ENCODE peak calls at places on chromosomes 4 and X, in four cellular contexts. E, A, J and W are unnamed samples.

GRCh38 chrX:32397562-32398216 is 813.7 kb downstream of the DMD start:
- DNase-seq in E (no peak), A (no peak), J (no peak), W (no peak)

GRCh38 chrX:69093960-69094935 is 71.0 kb downstream of the PJA1 start:
- DNase-seq in E (no peak), A (peak), J (peak), W (peak)

GRCh38 chrX:27890611-27891010 is 82.8 kb downstream of the MAGEB10 start:
- DNase-seq in E (no peak), A (peak), J (no peak), W (peak)

GRCh38 chrX:39755152-39756032 is 342.4 kb downstream of the BCOR start:
- DNase-seq in E (peak), A (peak), J (peak), W (peak)

GRCh38 chr4:55661398-55662056 is 25.4 kb upstream of the NMU start:
- DNase-seq in E (no peak), A (no peak), J (no peak), W (no peak)

GRCh38 chrX:153905481-153906095 is 1.1 kb downstream of the AVPR2 start:
- DNase-seq in E (no peak), A (no peak), J (no peak), W (no peak)

GRCh38 chr4:68724426-68724825 is 54.0 kb upstream of the UGT2B15 start:
- DNase-seq in E (peak), A (no peak), J (no peak), W (no peak)

GRCh38 chr4:3483471-3483921 is 20.4 kb downstream of the DOK7 start:
- DNase-seq in E (no peak), A (no peak), J (no peak), W (peak)

GRCh38 chr4:8322794-8323704 is 53.5 kb downstream of the HTRA3 start:
- DNase-seq in E (no peak), A (no peak), J (peak), W (no peak)

GRCh38 chr4:158930573-158930972 is 161.7 kb downstream of the FNIP2 start:
- DNase-seq in E (no peak), A (no peak), J (no peak), W (no peak)

GRCh38 chr4:137558951-137559350 is 26.7 kb upstream of the PCDH18 start:
- DNase-seq in E (no peak), A (peak), J (no peak), W (peak)

GRCh38 chr4:173486714-173487392 is 43.2 kb downstream of the HAND2 start:
- DNase-seq in E (no peak), A (peak), J (no peak), W (no peak)

GRCh38 chr4:106809083-106809482 is 227.0 kb downstream of the DKK2 start:
- DNase-seq in E (no peak), A (peak), J (no peak), W (peak)

GRCh38 chrX:151779258-151779657 is 44.7 kb downstream of the CNGA2 start:
- DNase-seq in E (no peak), A (no peak), J (no peak), W (no peak)

GRCh38 chr4:59971952-59972351 is 1228.2 kb upstream of the ADGRL3 start:
- DNase-seq in E (no peak), A (no peak), J (no peak), W (no peak)

GRCh38 chr4:7861440-7861881 is 78.2 kb downstream of the AFAP1 start:
- DNase-seq in E (no peak), A (peak), J (no peak), W (peak)

GRCh38 chr4:53706422-53707032 is 115.2 kb upstream of the LNX1 start:
- DNase-seq in E (no peak), A (peak), J (no peak), W (peak)

GRCh38 chr4:88809561-88810219 is 112.1 kb upstream of the NAP1L5 start:
- DNase-seq in E (no peak), A (no peak), J (no peak), W (peak)

GRCh38 chr4:1330761-1331590 is 16.0 kb upstream of the UVSSA start:
- DNase-seq in E (no peak), A (no peak), J (no peak), W (no peak)

GRCh38 chrX:19747672-19748610 is 139.5 kb downstream of the SH3KBP1 start:
- DNase-seq in E (no peak), A (no peak), J (no peak), W (no peak)

GRCh38 chr4:86346320-86346719 is 13.5 kb downstream of the MAPK10 start:
- DNase-seq in E (no peak), A (no peak), J (no peak), W (no peak)

GRCh38 chr4:46386570-46386969 is 3.4 kb downstream of the GABRA2 start:
- DNase-seq in E (no peak), A (peak), J (no peak), W (no peak)

GRCh38 chr4:60619531-60620305 is 580.4 kb upstream of the ADGRL3 start:
- DNase-seq in E (no peak), A (no peak), J (no peak), W (peak)

GRCh38 chr4:106816501-106816900 is 219.6 kb downstream of the DKK2 start:
- DNase-seq in E (no peak), A (peak), J (no peak), W (peak)

GRCh38 chrX:45803383-45803921 is 602.8 kb upstream of the DIPK2B start:
- DNase-seq in E (no peak), A (peak), J (no peak), W (peak)

GRCh38 chr4:3220586-3221494 is 28.1 kb upstream of the MSANTD1 start:
- DNase-seq in E (no peak), A (no peak), J (no peak), W (no peak)

GRCh38 chr4:118911162-118911791 is 22.6 kb downstream of the SYNPO2 start:
- DNase-seq in E (no peak), A (peak), J (no peak), W (peak)

GRCh38 chrX:17591741-17592110 is 145.6 kb upstream of the SCML1 start:
- DNase-seq in E (no peak), A (peak), J (no peak), W (peak)

GRCh38 chr4:144611850-144612249 is 34.1 kb upstream of the HHIP start:
- DNase-seq in E (no peak), A (peak), J (no peak), W (peak)

GRCh38 chr4:166875821-166876220 is 358.5 kb downstream of the SPOCK3 start:
- DNase-seq in E (no peak), A (no peak), J (no peak), W (no peak)

GRCh38 chrX:23292979-23293651 is 41.5 kb upstream of the PTCHD1 start:
- DNase-seq in E (no peak), A (no peak), J (no peak), W (no peak)
- H3K4me3 ChIP-seq in E (no peak), A (no peak), J (no peak), W (no peak)

GRCh38 chrX:37846141-37846540 is 1.2 kb downstream of the DYNLT3 start:
- DNase-seq in E (no peak), A (no peak), J (no peak), W (no peak)
- H3K4me3 ChIP-seq in E (no peak), A (peak), J (no peak), W (peak)

DNA sequence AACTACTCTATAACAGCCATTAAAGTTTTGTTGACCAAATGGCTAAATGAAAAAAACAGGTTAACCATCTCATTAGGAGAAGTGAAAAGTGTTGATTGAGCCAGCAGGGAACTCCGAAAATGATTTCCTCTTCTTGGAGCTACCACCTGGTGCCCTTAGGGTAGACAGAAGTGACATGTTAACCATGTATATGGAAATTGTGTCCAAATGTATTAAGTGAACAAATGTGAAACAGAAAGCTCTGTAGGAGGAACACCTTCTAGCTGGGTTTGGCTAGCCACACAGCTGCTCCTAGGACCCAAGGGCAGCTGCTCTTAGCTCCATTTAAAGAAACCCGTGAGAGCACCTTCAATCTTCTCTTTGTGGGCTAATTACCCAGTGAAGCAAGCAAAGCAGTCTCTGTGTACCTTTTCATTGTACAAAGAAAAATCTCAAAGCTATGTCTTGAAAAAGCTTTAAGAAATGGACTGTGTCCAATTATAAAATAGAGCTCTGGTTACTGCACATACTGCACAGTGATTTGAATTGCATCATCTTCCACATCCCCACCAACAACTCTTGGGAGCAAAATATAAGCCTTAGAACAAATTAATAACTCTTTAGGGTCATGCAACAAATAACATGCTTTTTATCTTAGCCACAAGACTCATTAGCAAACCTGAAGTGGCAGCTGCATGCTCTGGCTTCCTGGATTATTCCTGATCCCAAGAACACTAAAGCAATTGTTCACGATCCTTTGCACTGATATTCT is 59.2 kb upstream of the PARM1 start:
- DNase-seq in E (no peak), A (peak), J (peak), W (no peak)
- H3K4me3 ChIP-seq in E (no peak), A (no peak), J (no peak), W (no peak)

GRCh38 chr4:186069734-186070133 is 778 bp downstream of the TLR3 start:
- DNase-seq in E (no peak), A (no peak), J (no peak), W (no peak)
- H3K4me3 ChIP-seq in E (peak), A (peak), J (peak), W (no peak)